ENCODE peak calls at places on chromosome 11, in five cellular contexts. M is nephron progenitor cell, R is ELR, Y is nucleus accumbens, H is A549. E is an unnamed sample.

GRCh38 chr11:75814686-75815344 is at the start of gene UVRAG:
- DNase-seq in M (peak), R (peak), Y (peak), H (peak), E (peak)

GRCh38 chr11:79762271-79762935 is 321.6 kb upstream of the TENM4 start:
- DNase-seq in M (no peak), R (no peak), Y (no peak), H (no peak), E (peak)

GRCh38 chr11:46438211-46438610 is 46.6 kb upstream of the CHRM4 start:
- DNase-seq in M (no peak), R (no peak), Y (no peak), H (no peak), E (no peak)

GRCh38 chr11:2202071-2202899 is 30.7 kb upstream of the TH start:
- DNase-seq in M (peak), R (no peak), Y (no peak), H (no peak), E (peak)

GRCh38 chr11:77191429-77191822 is 63.4 kb downstream of the MYO7A start:
- DNase-seq in M (no peak), R (no peak), Y (no peak), H (peak), E (no peak)

GRCh38 chr11:27317751-27318150 is 45.3 kb downstream of the CCDC34 start:
- DNase-seq in M (no peak), R (peak), Y (no peak), H (peak), E (peak)

GRCh38 chr11:110091995-110092576 is 1.1 kb upstream of the ZC3H12C start:
- DNase-seq in M (no peak), R (peak), Y (no peak), H (no peak), E (no peak)

GRCh38 chr11:65260302-65260701 is 1.5 kb upstream of the POLA2 start:
- DNase-seq in M (no peak), R (no peak), Y (no peak), H (no peak), E (no peak)

GRCh38 chr11:12989428-12990242 is 19.5 kb upstream of the RASSF10 start:
- DNase-seq in M (no peak), R (no peak), Y (no peak), H (no peak), E (no peak)

GRCh38 chr11:2266586-2267305 is 3.6 kb downstream of the ASCL2 start:
- DNase-seq in M (no peak), R (no peak), Y (no peak), H (no peak), E (no peak)

GRCh38 chr11:61921446-61921845 is 4.1 kb upstream of the RAB3IL1 start:
- DNase-seq in M (no peak), R (no peak), Y (no peak), H (no peak), E (no peak)